ENCODE peak calls at places on chromosomes 7 and 10, in four cellular contexts. B is RPMI7951, D is NCI-H2171, I is cardiac septum. R is an unnamed sample.

GRCh38 chr7:114989531-114989930 is 67.6 kb downstream of the MDFIC start:
- DNase-seq in B (no peak), D (no peak), I (no peak), R (no peak)

GRCh38 chr7:3070908-3071307 is 27.2 kb upstream of the CARD11 start:
- DNase-seq in B (no peak), D (no peak), I (no peak), R (no peak)

GRCh38 chr10:122176232-122176865 is 94.7 kb upstream of the BTBD16 start:
- DNase-seq in B (peak), D (no peak), I (no peak), R (no peak)

GRCh38 chr7:22386865-22387264 is 29.9 kb upstream of the RAPGEF5 start:
- DNase-seq in B (no peak), D (no peak), I (no peak), R (no peak)

GRCh38 chr7:150858236-150859197 is 6.2 kb downstream of the AOC1 start:
- DNase-seq in B (no peak), D (no peak), I (no peak), R (no peak)

GRCh38 chr10:34869128-34869836 is 54.2 kb upstream of the PARD3 start:
- DNase-seq in B (no peak), D (no peak), I (no peak), R (no peak)

GRCh38 chr7:141221007-141221612 is 147.2 kb downstream of the TMEM178B start:
- DNase-seq in B (peak), D (no peak), I (no peak), R (peak)

GRCh38 chr7:137949416-137950262 is 52.2 kb downstream of the CREB3L2 start:
- DNase-seq in B (no peak), D (no peak), I (no peak), R (no peak)

GRCh38 chr7:9250876-9251275 is 817.5 kb downstream of the NXPH1 start:
- DNase-seq in B (no peak), D (no peak), I (no peak), R (no peak)

GRCh38 chr10:8563478-8563877 is 509.0 kb downstream of the GATA3 start:
- DNase-seq in B (no peak), D (no peak), I (no peak), R (no peak)

GRCh38 chr7:26862806-26863205 is 1.6 kb downstream of the SKAP2 start:
- DNase-seq in B (no peak), D (no peak), I (no peak), R (no peak)

GRCh38 chr7:107206706-107207105 is 37.9 kb downstream of the HBP1 start:
- DNase-seq in B (no peak), D (no peak), I (no peak), R (no peak)

GRCh38 chr10:70381491-70382421 is 669 bp downstream of the LRRC20 start:
- DNase-seq in B (peak), D (peak), I (peak), R (peak)

GRCh38 chr10:96124230-96125141 is 5.6 kb upstream of the ZNF518A start:
- DNase-seq in B (peak), D (no peak), I (peak), R (peak)

GRCh38 chr7:21454182-21454581 is 26.3 kb downstream of the SP4 start:
- DNase-seq in B (peak), D (no peak), I (no peak), R (no peak)

GRCh38 chr7:74059681-74060588 is 23.7 kb upstream of the LIMK1 start:
- DNase-seq in B (peak), D (no peak), I (no peak), R (peak)

GRCh38 chr7:44789990-44790389 is 6.5 kb upstream of the PPIA start:
- DNase-seq in B (no peak), D (no peak), I (no peak), R (no peak)

GRCh38 chr7:151899513-151900360 is 22.8 kb upstream of the PRKAG2 start:
- DNase-seq in B (no peak), D (no peak), I (no peak), R (no peak)

GRCh38 chr7:99013266-99014112 is 130.4 kb downstream of the SMURF1 start:
- DNase-seq in B (no peak), D (no peak), I (peak), R (no peak)

GRCh38 chr10:128024426-128024825 is 101.8 kb downstream of the MKI67 start:
- DNase-seq in B (no peak), D (no peak), I (no peak), R (no peak)

GRCh38 chr10:31315453-31315852 is 3.6 kb upstream of the ZEB1 start:
- DNase-seq in B (peak), D (no peak), I (no peak), R (peak)